ENCODE peak calls at places on chromosome 17, in five cellular contexts. S is GM12878, T is K562, J is H1, I is HepG2. L is an unnamed sample. For H3K4me1, the result is how much of the 10 kb centered on the place peaks cover.

GRCh38 chr17:1498869-1499268 is 6.4 kb upstream of the MYO1C start:
- DNase-seq in I (no peak), S (no peak), T (no peak), J (no peak), L (no peak)

GRCh38 chr17:18070861-18071340 is 16.8 kb upstream of the DRG2 start:
- DNase-seq in I (no peak), J (no peak), S (no peak), T (peak), L (no peak)

GRCh38 chr17:45345554-45346254 is 28.9 kb upstream of the MAP3K14 start:
- DNase-seq in S (no peak), I (no peak), J (no peak), T (peak), L (no peak)

GRCh38 chr17:29615492-29616299 is 7.0 kb downstream of the CORO6 start:
- DNase-seq in T (peak), S (no peak), J (peak), I (peak), L (peak)

GRCh38 chr17:37213927-37214326 is 161.9 kb upstream of the C17orf78 start:
- DNase-seq in I (no peak), T (no peak), S (no peak), J (no peak), L (no peak)

GRCh38 chr17:29613371-29613837 is 9.3 kb downstream of the CORO6 start:
- DNase-seq in J (peak), S (no peak), I (peak), T (no peak), L (peak)

GRCh38 chr17:80663783-80664206 is 119.2 kb downstream of the RPTOR start:
- DNase-seq in S (no peak), I (no peak), T (no peak), J (no peak), L (no peak)

GRCh38 chr17:68613739-68614298 is 12.7 kb upstream of the FAM20A start:
- DNase-seq in T (peak), I (peak), S (no peak), J (peak), L (peak)

GRCh38 chr17:82324566-82325285 is 7.3 kb upstream of the CD7 start:
- DNase-seq in J (no peak), T (no peak), I (no peak), S (no peak), L (no peak)

GRCh38 chr17:65109990-65110680 is 27.0 kb upstream of the RGS9 start:
- DNase-seq in S (no peak), T (no peak), I (no peak), J (no peak), L (no peak)

GRCh38 chr17:40448213-40448638 is 5.0 kb downstream of the IGFBP4 start:
- DNase-seq in T (no peak), S (no peak), I (peak), J (no peak), L (no peak)

GRCh38 chr17:46895171-46895570 is 27.8 kb upstream of the GOSR2 start:
- DNase-seq in S (no peak), I (no peak), J (no peak), T (no peak), L (no peak)

GRCh38 chr17:35735036-35735805 is 3.8 kb downstream of the RASL10B start:
- DNase-seq in S (no peak), J (no peak), I (no peak), T (no peak), L (no peak)

GRCh38 chr17:48064638-48065037 is 16.5 kb downstream of the NFE2L1 start:
- DNase-seq in S (no peak), T (no peak), J (no peak), I (peak), L (no peak)

GRCh38 chr17:33292981-33293867 is at the start of gene ASIC2:
- DNase-seq in S (no peak), T (peak), J (peak), I (no peak), L (peak)

GRCh38 chr17:58284613-58285421 is 4.1 kb upstream of the MPO start:
- DNase-seq in S (no peak), J (peak), I (no peak), T (no peak), L (no peak)

GRCh38 chr17:58684003-58684402 is 7.8 kb downstream of the TEX14 start:
- DNase-seq in J (no peak), T (no peak), I (no peak), S (no peak), L (no peak)

GRCh38 chr17:6800422-6801027 is 24.5 kb downstream of the FBXO39 start:
- DNase-seq in J (no peak), T (no peak), S (no peak), I (no peak), L (no peak)
- TF ChIP-seq GABPA in J (no peak), T (no peak), S (no peak), I (no peak), L (no peak)

DNA sequence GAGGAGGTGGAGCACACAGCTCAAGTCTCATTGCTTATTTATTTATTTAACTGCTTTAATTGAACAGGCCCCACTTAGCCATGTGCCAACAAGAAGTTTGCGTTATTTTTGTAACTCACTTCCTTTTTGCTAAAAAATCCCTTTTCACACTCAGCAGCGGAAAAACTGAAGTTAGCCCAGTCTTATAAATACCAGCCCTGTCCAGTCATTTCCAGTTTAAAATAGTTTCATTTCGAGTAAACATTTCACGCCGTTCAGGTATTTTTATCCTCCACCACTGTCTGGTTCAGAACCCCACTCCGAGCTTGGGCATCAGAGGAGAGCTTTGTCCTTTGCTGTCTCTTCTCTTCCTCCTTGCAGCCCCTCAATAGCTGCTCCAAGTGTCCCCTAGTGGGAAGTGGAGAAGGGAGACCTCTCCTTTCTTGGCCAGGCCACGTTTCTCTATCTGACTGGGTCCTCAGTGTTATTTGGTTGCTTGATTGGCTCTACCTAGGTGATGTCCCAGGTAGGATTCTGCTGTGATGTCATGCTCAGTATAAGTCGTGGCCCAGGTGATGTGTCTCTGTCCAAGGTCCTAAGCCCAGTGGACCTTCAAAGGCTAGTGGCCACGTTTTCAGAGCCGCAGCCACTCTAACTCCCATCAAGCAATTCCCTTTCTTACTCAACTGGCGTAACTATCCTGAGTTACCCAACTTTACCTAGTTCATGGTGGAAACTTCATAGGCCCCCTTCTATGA is 53.0 kb upstream of the GAS7 start:
- DNase-seq in I (no peak), J (no peak), S (peak), T (no peak), L (no peak)
- H3K4me1 ChIP-seq in I (under half), J (under half), S (under half), T (under half), L (under half)

GRCh38 chr17:61155590-61156181 is 244.0 kb upstream of the TBX2 start:
- DNase-seq in J (no peak), S (no peak), I (no peak), T (no peak), L (no peak)

GRCh38 chr17:61160789-61161440 is 238.7 kb upstream of the TBX2 start:
- DNase-seq in I (no peak), T (no peak), J (no peak), S (no peak), L (no peak)

GRCh38 chr17:61158372-61158771 is 241.3 kb upstream of the TBX2 start:
- DNase-seq in J (no peak), T (no peak), I (no peak), S (no peak), L (no peak)

GRCh38 chr17:61159415-61159814 is 240.2 kb upstream of the TBX2 start:
- DNase-seq in S (no peak), I (no peak), J (no peak), T (no peak), L (no peak)

DNA sequence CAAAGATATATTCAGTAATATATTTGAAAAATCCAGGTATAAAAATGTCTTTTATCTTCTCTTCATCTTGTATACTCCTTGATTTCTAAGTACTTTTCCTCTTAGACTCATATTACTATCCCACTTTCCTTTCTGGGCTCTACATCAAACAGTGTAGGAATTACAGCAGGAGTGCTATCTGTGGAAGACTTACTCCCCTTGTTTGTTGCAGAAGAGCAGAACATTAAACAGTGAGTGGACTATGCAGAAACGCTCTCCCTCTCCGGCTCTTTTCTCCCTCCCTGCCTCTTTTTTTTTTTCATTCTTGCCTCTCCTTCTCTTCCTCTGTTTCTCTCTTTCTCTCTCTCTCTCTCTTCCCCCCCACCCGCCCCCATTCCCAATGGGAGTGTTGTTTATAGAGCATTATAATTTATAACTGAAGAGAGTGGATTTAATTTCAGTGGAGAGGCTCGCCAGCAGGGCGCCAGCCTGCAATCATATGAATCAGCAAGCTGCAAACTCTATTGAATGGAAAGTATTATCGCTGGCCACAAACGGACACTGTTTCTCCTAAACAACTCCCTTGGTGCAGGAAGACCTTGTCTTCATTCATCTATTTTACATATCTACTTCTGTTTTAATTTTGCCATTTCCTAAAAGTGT is 242.3 kb upstream of the TBX2 start:
- DNase-seq in I (no peak), S (no peak), J (no peak), T (no peak), L (peak)
- TF ChIP-seq GABPA in I (no peak), S (no peak), J (no peak), T (no peak), L (no peak)

GRCh38 chr17:3963214-3964201 is 729 bp downstream of the ATP2A3 start:
- DNase-seq in T (peak), I (no peak), J (peak), S (no peak), L (peak)

GRCh38 chr17:3960764-3961163 is 3.5 kb downstream of the ATP2A3 start:
- DNase-seq in I (no peak), S (no peak), T (no peak), J (no peak), L (no peak)

GRCh38 chr17:3962217-3963069 is 1.8 kb downstream of the ATP2A3 start:
- DNase-seq in I (no peak), S (no peak), T (no peak), J (no peak), L (no peak)

GRCh38 chr17:3959921-3960601 is 4.2 kb downstream of the ATP2A3 start:
- DNase-seq in T (no peak), I (no peak), J (no peak), S (no peak), L (no peak)

GRCh38 chr17:3961564-3962047 is 2.6 kb downstream of the ATP2A3 start:
- DNase-seq in T (no peak), J (no peak), I (no peak), S (peak), L (no peak)
- H3K4me1 ChIP-seq in T (under half), J (under half), I (under half), S (under half), L (under half)

GRCh38 chr17:77206557-77206956 is 65.8 kb downstream of the SEC14L1 start:
- DNase-seq in T (no peak), J (no peak), I (no peak), S (no peak), L (no peak)
- TF ChIP-seq GABPA in T (no peak), J (no peak), I (no peak), S (no peak), L (no peak)

GRCh38 chr17:41777157-41777578 is 9.3 kb downstream of the JUP start:
- DNase-seq in T (no peak), J (peak), I (peak), S (no peak), L (peak)
- H3K4me1 ChIP-seq in T (under half), J (under half), I (half or more), S (under half), L (under half)

DNA sequence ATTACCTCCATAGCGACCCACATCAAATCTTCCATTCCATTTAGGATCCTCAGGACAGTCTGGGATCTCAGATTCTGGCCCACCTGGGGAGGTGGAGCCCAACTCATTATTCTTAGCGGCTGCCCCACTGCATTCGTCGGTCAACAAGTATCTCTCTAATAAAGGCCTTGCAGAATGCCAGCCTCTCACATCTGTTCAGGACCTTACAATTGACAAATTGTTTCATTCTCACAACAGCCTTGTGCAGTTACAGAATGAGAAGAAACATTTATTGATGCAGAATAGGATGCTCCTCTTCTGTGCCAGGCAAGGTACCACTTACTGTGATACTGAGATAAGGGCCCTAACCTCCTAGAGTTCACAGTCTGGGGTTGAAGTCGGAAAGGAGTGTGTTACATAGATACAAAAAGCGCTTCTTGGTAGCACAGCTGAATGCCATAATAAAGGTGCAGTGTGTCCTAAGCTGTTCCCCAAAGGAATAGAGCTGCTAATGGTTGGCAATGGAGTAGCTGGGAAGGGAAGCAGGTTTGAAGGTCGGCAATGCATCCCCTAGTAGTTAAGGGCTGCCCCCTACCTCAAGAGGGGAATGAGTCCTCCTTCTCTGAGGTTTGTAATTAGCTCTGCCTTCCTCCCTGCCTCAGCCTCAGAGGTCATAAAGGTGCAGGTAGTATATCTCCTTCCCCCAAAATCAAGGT is 2.3 kb upstream of the MPP2 start:
- DNase-seq in I (no peak), S (no peak), T (no peak), J (no peak), L (no peak)
- TF ChIP-seq GABPA in I (no peak), S (no peak), T (no peak), J (no peak), L (no peak)

GRCh38 chr17:7843536-7844291 is 9.7 kb downstream of the KDM6B start:
- DNase-seq in I (peak), J (peak), S (peak), T (peak), L (peak)
- H3K4me1 ChIP-seq in I (under half), J (under half), S (under half), T (under half), L (under half)

GRCh38 chr17:44220211-44221071 is 966 bp upstream of the UBTF start:
- DNase-seq in S (no peak), T (peak), I (no peak), J (peak), L (peak)
- TF ChIP-seq GABPA in S (no peak), T (no peak), I (no peak), J (no peak), L (no peak)

L was measured in SK-N-SH.